ENCODE peak calls at places on chromosomes 7 and 10, in six cellular contexts. V is astrocyte of the spinal cord, H is tibial nerve, S is ecto neural progenitor cell, U is IMR-90, I is NCI-H226. C is an unnamed sample.
A peak's percentile ranks its signal among the peaks of the same experiment; 100 is the strongest.

GRCh38 chr10:122515588-122516231 is 44.8 kb upstream of the DMBT1 start:
- DNase-seq in H (no peak), V (peak; percentile 67), U (peak; percentile 35), S (no peak), I (no peak), C (no peak)

GRCh38 chr7:1236831-1237701 is 4.4 kb downstream of the UNCX start:
- DNase-seq in V (no peak), H (no peak), S (no peak), I (no peak), U (no peak), C (no peak)

GRCh38 chr7:137717811-137718271 is 128.9 kb downstream of the DGKI start:
- DNase-seq in V (peak; percentile 84), H (no peak), S (peak; percentile 66), U (peak; percentile 63), I (no peak), C (no peak)

GRCh38 chr10:6476989-6477388 is 103.1 kb downstream of the PRKCQ start:
- DNase-seq in I (no peak), S (no peak), V (no peak), U (no peak), H (no peak), C (no peak)

GRCh38 chr7:151403764-151404163 is 6.1 kb downstream of the WDR86 start:
- DNase-seq in V (no peak), S (no peak), U (no peak), I (no peak), H (no peak), C (no peak)

GRCh38 chr7:23299770-23300300 is 696 bp downstream of the MALSU1 start:
- DNase-seq in I (no peak), S (no peak), U (peak; percentile 35), H (no peak), V (no peak), C (no peak)

GRCh38 chr7:137820677-137821420 is 25.9 kb downstream of the DGKI start:
- DNase-seq in H (peak; percentile 20), S (peak; percentile 66), I (peak; percentile 3), V (peak; percentile 76), U (peak; percentile 83), C (peak; percentile 71)

GRCh38 chr10:3570855-3571266 is 214.1 kb downstream of the KLF6 start:
- DNase-seq in H (peak; percentile 27), S (no peak), V (no peak), I (no peak), U (no peak), C (peak; percentile 34)

GRCh38 chr7:149496642-149497391 is 792 bp downstream of the ZNF746 start:
- DNase-seq in U (peak; percentile 15), S (peak; percentile 64), I (peak; percentile 18), V (peak; percentile 32), H (peak; percentile 30), C (no peak)

GRCh38 chr7:50393547-50394252 is 56.5 kb downstream of the FIGNL1 start:
- DNase-seq in H (no peak), U (no peak), V (no peak), I (no peak), S (no peak), C (no peak)

GRCh38 chr7:144481863-144482262 is 78.4 kb upstream of the NOBOX start:
- DNase-seq in U (no peak), S (no peak), H (no peak), I (no peak), V (no peak), C (no peak)

GRCh38 chr7:151078233-151079040 is 2.2 kb downstream of the FASTK start:
- DNase-seq in H (no peak), V (no peak), I (no peak), S (no peak), U (no peak), C (peak; percentile 67)

GRCh38 chr7:159141660-159142059 is 3.0 kb downstream of the VIPR2 start:
- DNase-seq in S (peak; percentile 46), V (no peak), U (no peak), I (no peak), H (no peak), C (no peak)

GRCh38 chr10:46541017-46541661 is 15.3 kb downstream of the GPRIN2 start:
- DNase-seq in S (peak; percentile 93), U (no peak), V (no peak), I (no peak), H (no peak), C (peak; percentile 67)

GRCh38 chr7:156378806-156379205 is 261.8 kb upstream of the RNF32 start:
- DNase-seq in I (no peak), S (no peak), U (no peak), V (no peak), H (no peak), C (no peak)

C was measured in tibial artery.